ENCODE peak calls at places on chromosomes 7 and 10, in seven cellular contexts. One of them, this sample, is unnamed.

GRCh38 chr7:6227294-6227846 is 45.1 kb downstream of the CYTH3 start:
- DNase-seq in CD8-positive, alpha-beta T cell: no peak
- DNase-seq in cardiac muscle cell: peak; percentile 83
- DNase-seq in stomach: no peak
- DNase-seq in HCT116: no peak
- DNase-seq in testis: peak; percentile 56
- DNase-seq in body of pancreas: no peak
- DNase-seq in this sample: no peak

GRCh38 chr10:7085913-7086589 is 324.8 kb downstream of the SFMBT2 start:
- DNase-seq in stomach: no peak
- DNase-seq in cardiac muscle cell: peak; percentile 41
- DNase-seq in body of pancreas: peak; percentile 26
- DNase-seq in HCT116: no peak
- DNase-seq in CD8-positive, alpha-beta T cell: no peak
- DNase-seq in testis: peak; percentile 26
- DNase-seq in this sample: no peak

GRCh38 chr7:30245913-30246312 is 38.5 kb upstream of the ZNRF2 start:
- DNase-seq in stomach: no peak
- DNase-seq in body of pancreas: no peak
- DNase-seq in CD8-positive, alpha-beta T cell: no peak
- DNase-seq in testis: no peak
- DNase-seq in cardiac muscle cell: no peak
- DNase-seq in HCT116: no peak
- DNase-seq in this sample: no peak

GRCh38 chr7:101933685-101934084 is 116.3 kb downstream of the CUX1 start:
- DNase-seq in CD8-positive, alpha-beta T cell: no peak
- DNase-seq in stomach: no peak
- DNase-seq in HCT116: no peak
- DNase-seq in body of pancreas: no peak
- DNase-seq in testis: no peak
- DNase-seq in cardiac muscle cell: no peak
- DNase-seq in this sample: no peak

GRCh38 chr7:137606061-137606674 is 240.6 kb downstream of the DGKI start:
- DNase-seq in CD8-positive, alpha-beta T cell: no peak
- DNase-seq in testis: no peak
- DNase-seq in cardiac muscle cell: peak; percentile 71
- DNase-seq in stomach: no peak
- DNase-seq in HCT116: peak; percentile 35
- DNase-seq in body of pancreas: no peak
- DNase-seq in this sample: no peak

GRCh38 chr7:71772783-71773182 is 639.4 kb downstream of the CALN1 start:
- DNase-seq in body of pancreas: no peak
- DNase-seq in stomach: no peak
- DNase-seq in cardiac muscle cell: no peak
- DNase-seq in HCT116: no peak
- DNase-seq in CD8-positive, alpha-beta T cell: no peak
- DNase-seq in testis: no peak
- DNase-seq in this sample: no peak

GRCh38 chr7:11706666-11707605 is 125.1 kb downstream of the THSD7A start:
- DNase-seq in stomach: peak; percentile 28
- DNase-seq in body of pancreas: peak; percentile 53
- DNase-seq in cardiac muscle cell: no peak
- DNase-seq in CD8-positive, alpha-beta T cell: no peak
- DNase-seq in HCT116: no peak
- DNase-seq in testis: no peak
- DNase-seq in this sample: no peak

GRCh38 chr7:132072873-132073272 is 503.4 kb downstream of the PLXNA4 start:
- DNase-seq in HCT116: no peak
- DNase-seq in stomach: no peak
- DNase-seq in cardiac muscle cell: no peak
- DNase-seq in CD8-positive, alpha-beta T cell: no peak
- DNase-seq in testis: no peak
- DNase-seq in body of pancreas: no peak
- DNase-seq in this sample: no peak

GRCh38 chr10:66746246-66746645 is 179.6 kb upstream of the LRRTM3 start:
- DNase-seq in cardiac muscle cell: peak; percentile 17
- DNase-seq in stomach: no peak
- DNase-seq in body of pancreas: no peak
- DNase-seq in CD8-positive, alpha-beta T cell: no peak
- DNase-seq in testis: no peak
- DNase-seq in HCT116: no peak
- DNase-seq in this sample: no peak

GRCh38 chr10:42932735-42933453 is 144.0 kb upstream of the RET start:
- DNase-seq in cardiac muscle cell: no peak
- DNase-seq in CD8-positive, alpha-beta T cell: peak; percentile 70
- DNase-seq in HCT116: no peak
- DNase-seq in body of pancreas: no peak
- DNase-seq in testis: peak; percentile 43
- DNase-seq in stomach: no peak
- DNase-seq in this sample: no peak

GRCh38 chr10:96043895-96044580 is 655 bp downstream of the CCNJ start:
- DNase-seq in CD8-positive, alpha-beta T cell: peak; percentile 54
- DNase-seq in cardiac muscle cell: peak; percentile 40
- DNase-seq in body of pancreas: peak; percentile 46
- DNase-seq in testis: peak; percentile 67
- DNase-seq in HCT116: no peak
- DNase-seq in stomach: peak; percentile 52
- DNase-seq in this sample: peak; percentile 55

GRCh38 chr7:26091933-26092332 is 60.1 kb upstream of the NFE2L3 start:
- DNase-seq in cardiac muscle cell: peak; percentile 16
- DNase-seq in body of pancreas: no peak
- DNase-seq in CD8-positive, alpha-beta T cell: no peak
- DNase-seq in stomach: no peak
- DNase-seq in testis: no peak
- DNase-seq in HCT116: no peak
- DNase-seq in this sample: no peak

GRCh38 chr7:75888464-75889222 is 9.8 kb downstream of the RHBDD2 start:
- DNase-seq in body of pancreas: no peak
- DNase-seq in testis: no peak
- DNase-seq in CD8-positive, alpha-beta T cell: no peak
- DNase-seq in cardiac muscle cell: no peak
- DNase-seq in HCT116: no peak
- DNase-seq in stomach: peak; percentile 52
- DNase-seq in this sample: no peak

GRCh38 chr10:86123304-86123703 is 243.3 kb downstream of the GRID1 start:
- DNase-seq in cardiac muscle cell: no peak
- DNase-seq in CD8-positive, alpha-beta T cell: no peak
- DNase-seq in stomach: no peak
- DNase-seq in body of pancreas: no peak
- DNase-seq in testis: no peak
- DNase-seq in HCT116: no peak
- DNase-seq in this sample: no peak

GRCh38 chr7:25469669-25470068 is 241.4 kb upstream of the NPVF start:
- DNase-seq in CD8-positive, alpha-beta T cell: no peak
- DNase-seq in body of pancreas: no peak
- DNase-seq in cardiac muscle cell: no peak
- DNase-seq in HCT116: no peak
- DNase-seq in stomach: no peak
- DNase-seq in testis: no peak
- DNase-seq in this sample: no peak

GRCh38 chr7:143460585-143460984 is 17.1 kb upstream of the TAS2R41 start:
- DNase-seq in testis: no peak
- DNase-seq in stomach: no peak
- DNase-seq in HCT116: no peak
- DNase-seq in cardiac muscle cell: no peak
- DNase-seq in CD8-positive, alpha-beta T cell: no peak
- DNase-seq in body of pancreas: no peak
- DNase-seq in this sample: no peak

GRCh38 chr10:70939397-70939796 is 51.0 kb upstream of the PCBD1 start:
- DNase-seq in testis: no peak
- DNase-seq in body of pancreas: no peak
- DNase-seq in cardiac muscle cell: no peak
- DNase-seq in HCT116: no peak
- DNase-seq in stomach: no peak
- DNase-seq in CD8-positive, alpha-beta T cell: no peak
- DNase-seq in this sample: no peak

GRCh38 chr10:88557246-88557645 is 25.9 kb downstream of the RNLS start:
- DNase-seq in CD8-positive, alpha-beta T cell: no peak
- DNase-seq in HCT116: no peak
- DNase-seq in testis: no peak
- DNase-seq in body of pancreas: no peak
- DNase-seq in stomach: no peak
- DNase-seq in cardiac muscle cell: no peak
- DNase-seq in this sample: no peak

GRCh38 chr10:102299873-102300272 is 54.5 kb downstream of the GBF1 start:
- DNase-seq in CD8-positive, alpha-beta T cell: no peak
- DNase-seq in testis: no peak
- DNase-seq in body of pancreas: no peak
- DNase-seq in HCT116: no peak
- DNase-seq in cardiac muscle cell: peak; percentile 58
- DNase-seq in stomach: no peak
- DNase-seq in this sample: no peak

GRCh38 chr10:5531558-5532230 is 6.9 kb downstream of the CALML3 start:
- DNase-seq in stomach: peak; percentile 7
- DNase-seq in HCT116: no peak
- DNase-seq in CD8-positive, alpha-beta T cell: no peak
- DNase-seq in cardiac muscle cell: no peak
- DNase-seq in body of pancreas: no peak
- DNase-seq in testis: no peak
- DNase-seq in this sample: no peak

GRCh38 chr10:123870260-123870659 is 21.3 kb downstream of the CPXM2 start:
- DNase-seq in body of pancreas: no peak
- DNase-seq in HCT116: no peak
- DNase-seq in testis: no peak
- DNase-seq in CD8-positive, alpha-beta T cell: no peak
- DNase-seq in stomach: peak; percentile 7
- DNase-seq in cardiac muscle cell: no peak
- DNase-seq in this sample: no peak

GRCh38 chr7:99531354-99531765 is 20.6 kb downstream of the FAM200A start:
- DNase-seq in CD8-positive, alpha-beta T cell: no peak
- DNase-seq in HCT116: no peak
- DNase-seq in stomach: no peak
- DNase-seq in testis: no peak
- DNase-seq in cardiac muscle cell: no peak
- DNase-seq in body of pancreas: no peak
- DNase-seq in this sample: no peak
- H3K9me3 ChIP-seq in CD8-positive, alpha-beta T cell: peaks cover 28% of the 10 kb centered on the region
- H3K9me3 ChIP-seq in HCT116: peaks cover 29% of the 10 kb centered on the region
- H3K9me3 ChIP-seq in stomach: peaks cover 31% of the 10 kb centered on the region
- H3K9me3 ChIP-seq in testis: no peaks in the 10 kb centered on the region
- H3K9me3 ChIP-seq in cardiac muscle cell: peaks cover 6% of the 10 kb centered on the region
- H3K9me3 ChIP-seq in body of pancreas: no peaks in the 10 kb centered on the region
- H3K9me3 ChIP-seq in this sample: no peaks in the 10 kb centered on the region

GRCh38 chr7:36971515-36972139 is 247.3 kb upstream of the AOAH start:
- DNase-seq in stomach: peak; percentile 49
- DNase-seq in testis: no peak
- DNase-seq in body of pancreas: peak; percentile 51
- DNase-seq in HCT116: no peak
- DNase-seq in CD8-positive, alpha-beta T cell: no peak
- DNase-seq in cardiac muscle cell: no peak
- DNase-seq in this sample: no peak

GRCh38 chr7:36970551-36971514 is 246.5 kb upstream of the AOAH start:
- DNase-seq in body of pancreas: no peak
- DNase-seq in HCT116: no peak
- DNase-seq in cardiac muscle cell: no peak
- DNase-seq in stomach: no peak
- DNase-seq in testis: no peak
- DNase-seq in CD8-positive, alpha-beta T cell: no peak
- DNase-seq in this sample: no peak

GRCh38 chr7:36969376-36969775 is 245.1 kb upstream of the AOAH start:
- DNase-seq in cardiac muscle cell: no peak
- DNase-seq in HCT116: no peak
- DNase-seq in body of pancreas: peak; percentile 30
- DNase-seq in CD8-positive, alpha-beta T cell: peak; percentile 37
- DNase-seq in stomach: no peak
- DNase-seq in testis: no peak
- DNase-seq in this sample: no peak

GRCh38 chr7:36967387-36967786 is 243.1 kb upstream of the AOAH start:
- DNase-seq in body of pancreas: peak; percentile 67
- DNase-seq in CD8-positive, alpha-beta T cell: no peak
- DNase-seq in HCT116: peak; percentile 78
- DNase-seq in testis: peak; percentile 77
- DNase-seq in stomach: peak; percentile 57
- DNase-seq in cardiac muscle cell: peak; percentile 82
- DNase-seq in this sample: peak; percentile 64

GRCh38 chr7:36972140-36972518 is 247.8 kb upstream of the AOAH start:
- DNase-seq in stomach: no peak
- DNase-seq in HCT116: no peak
- DNase-seq in CD8-positive, alpha-beta T cell: no peak
- DNase-seq in testis: no peak
- DNase-seq in cardiac muscle cell: no peak
- DNase-seq in body of pancreas: no peak
- DNase-seq in this sample: no peak
- H3K4me1 ChIP-seq in stomach: peaks cover 32% of the 10 kb centered on the region
- H3K4me1 ChIP-seq in HCT116: peaks cover 3% of the 10 kb centered on the region
- H3K4me1 ChIP-seq in CD8-positive, alpha-beta T cell: peaks cover 12% of the 10 kb centered on the region
- H3K4me1 ChIP-seq in testis: no peaks in the 10 kb centered on the region
- H3K4me1 ChIP-seq in cardiac muscle cell: peaks cover 7% of the 10 kb centered on the region
- H3K4me1 ChIP-seq in body of pancreas: peaks cover 27% of the 10 kb centered on the region
- H3K4me1 ChIP-seq in this sample: no peaks in the 10 kb centered on the region

DNA sequence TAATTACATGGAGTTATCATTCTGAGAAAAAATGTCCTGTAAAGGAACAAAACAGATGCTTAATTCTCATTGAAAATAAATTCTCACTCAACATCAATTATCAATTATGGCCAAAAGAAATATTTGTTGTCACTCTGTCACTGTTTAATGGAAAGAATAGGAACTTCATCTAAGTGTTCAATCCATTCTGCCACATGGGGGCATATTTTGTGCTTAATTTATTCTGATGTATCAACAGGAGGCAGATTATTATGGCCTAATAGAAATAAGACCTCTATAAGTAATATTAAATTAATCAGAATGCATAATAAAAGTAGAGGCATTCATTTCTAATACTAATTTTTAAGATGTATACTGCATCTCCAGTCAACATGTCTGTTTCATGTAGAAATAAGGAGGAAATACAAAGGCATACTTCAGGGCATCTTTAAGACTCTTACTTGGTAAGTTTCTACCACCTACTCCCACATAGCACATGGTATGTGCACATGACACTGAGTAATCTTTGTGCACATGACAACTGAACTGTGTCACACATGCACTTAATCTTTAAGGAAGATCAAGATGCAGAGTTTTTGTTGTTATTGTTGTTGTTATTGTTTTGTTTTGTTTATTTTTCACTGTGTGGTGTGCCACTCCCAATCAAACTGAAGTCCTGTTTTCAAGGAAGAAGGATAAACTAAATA is 420.4 kb upstream of the SEMA3A start:
- DNase-seq in HCT116: peak; percentile 2
- DNase-seq in body of pancreas: no peak
- DNase-seq in CD8-positive, alpha-beta T cell: no peak
- DNase-seq in stomach: no peak
- DNase-seq in testis: no peak
- DNase-seq in cardiac muscle cell: peak; percentile 18
- DNase-seq in this sample: no peak
- TF ChIP-seq CTCF in HCT116: peak; percentile 23
- TF ChIP-seq CTCF in body of pancreas: no peak
- TF ChIP-seq CTCF in CD8-positive, alpha-beta T cell: no peak
- TF ChIP-seq CTCF in stomach: no peak
- TF ChIP-seq CTCF in testis: no peak
- TF ChIP-seq CTCF in cardiac muscle cell: peak; percentile 18
- TF ChIP-seq CTCF in this sample: peak; percentile 26

GRCh38 chr7:134086998-134087735 is 40.0 kb upstream of the LRGUK start:
- DNase-seq in CD8-positive, alpha-beta T cell: no peak
- DNase-seq in HCT116: no peak
- DNase-seq in cardiac muscle cell: no peak
- DNase-seq in stomach: no peak
- DNase-seq in body of pancreas: no peak
- DNase-seq in testis: no peak
- DNase-seq in this sample: no peak
- H3K9me3 ChIP-seq in CD8-positive, alpha-beta T cell: peaks cover 4% of the 10 kb centered on the region
- H3K9me3 ChIP-seq in HCT116: peaks cover 10% of the 10 kb centered on the region
- H3K9me3 ChIP-seq in cardiac muscle cell: peaks cover 9% of the 10 kb centered on the region
- H3K9me3 ChIP-seq in stomach: peaks cover 8% of the 10 kb centered on the region
- H3K9me3 ChIP-seq in body of pancreas: no peaks in the 10 kb centered on the region
- H3K9me3 ChIP-seq in testis: no peaks in the 10 kb centered on the region
- H3K9me3 ChIP-seq in this sample: peaks cover 9% of the 10 kb centered on the region